ENCODE peak calls at places on chromosome 15, in seven cellular contexts. One of them, this sample, is unnamed.

GRCh38 chr15:92906563-92907081 is 6.5 kb downstream of the CHD2 start:
- DNase-seq in nucleus accumbens: no peak
- DNase-seq in ovary: no peak
- DNase-seq in stimulated activated CD4-positive, alpha-beta T cell treated with anti-CD3 and anti-CD28 coated beads, Interleukin-1b, Interleukin-23, amount 100 ng/mL, for 24 hours: peak
- DNase-seq in stimulated activated CD8-positive, alpha-beta memory T cell treated with anti-CD3 and anti-CD28 coated beads, Interleukin-4, amount 100 ng/mL, for 24 hours: no peak
- DNase-seq in left cardiac atrium: no peak
- DNase-seq in adipocyte: no peak
- DNase-seq in this sample: no peak

GRCh38 chr15:26179906-26180305 is 316.8 kb upstream of the ATP10A start:
- DNase-seq in nucleus accumbens: peak
- DNase-seq in ovary: no peak
- DNase-seq in stimulated activated CD4-positive, alpha-beta T cell treated with anti-CD3 and anti-CD28 coated beads, Interleukin-1b, Interleukin-23, amount 100 ng/mL, for 24 hours: no peak
- DNase-seq in stimulated activated CD8-positive, alpha-beta memory T cell treated with anti-CD3 and anti-CD28 coated beads, Interleukin-4, amount 100 ng/mL, for 24 hours: no peak
- DNase-seq in left cardiac atrium: peak
- DNase-seq in adipocyte: no peak
- DNase-seq in this sample: peak

GRCh38 chr15:66905954-66906353 is 159.4 kb upstream of the SMAD3 start:
- DNase-seq in nucleus accumbens: no peak
- DNase-seq in ovary: no peak
- DNase-seq in stimulated activated CD4-positive, alpha-beta T cell treated with anti-CD3 and anti-CD28 coated beads, Interleukin-1b, Interleukin-23, amount 100 ng/mL, for 24 hours: no peak
- DNase-seq in stimulated activated CD8-positive, alpha-beta memory T cell treated with anti-CD3 and anti-CD28 coated beads, Interleukin-4, amount 100 ng/mL, for 24 hours: no peak
- DNase-seq in left cardiac atrium: no peak
- DNase-seq in adipocyte: no peak
- DNase-seq in this sample: no peak

GRCh38 chr15:40282144-40282869 is 557 bp downstream of the ANKRD63 start:
- DNase-seq in nucleus accumbens: no peak
- DNase-seq in ovary: no peak
- DNase-seq in stimulated activated CD4-positive, alpha-beta T cell treated with anti-CD3 and anti-CD28 coated beads, Interleukin-1b, Interleukin-23, amount 100 ng/mL, for 24 hours: peak
- DNase-seq in stimulated activated CD8-positive, alpha-beta memory T cell treated with anti-CD3 and anti-CD28 coated beads, Interleukin-4, amount 100 ng/mL, for 24 hours: peak
- DNase-seq in left cardiac atrium: no peak
- DNase-seq in adipocyte: peak
- DNase-seq in this sample: no peak

GRCh38 chr15:40440300-40441011 is at the start of gene BAHD1:
- DNase-seq in nucleus accumbens: peak
- DNase-seq in ovary: peak
- DNase-seq in stimulated activated CD4-positive, alpha-beta T cell treated with anti-CD3 and anti-CD28 coated beads, Interleukin-1b, Interleukin-23, amount 100 ng/mL, for 24 hours: peak
- DNase-seq in stimulated activated CD8-positive, alpha-beta memory T cell treated with anti-CD3 and anti-CD28 coated beads, Interleukin-4, amount 100 ng/mL, for 24 hours: peak
- DNase-seq in left cardiac atrium: peak
- DNase-seq in adipocyte: peak
- DNase-seq in this sample: peak

GRCh38 chr15:64536244-64536836 is 76.0 kb downstream of the ZNF609 start:
- DNase-seq in nucleus accumbens: no peak
- DNase-seq in ovary: no peak
- DNase-seq in stimulated activated CD4-positive, alpha-beta T cell treated with anti-CD3 and anti-CD28 coated beads, Interleukin-1b, Interleukin-23, amount 100 ng/mL, for 24 hours: no peak
- DNase-seq in stimulated activated CD8-positive, alpha-beta memory T cell treated with anti-CD3 and anti-CD28 coated beads, Interleukin-4, amount 100 ng/mL, for 24 hours: no peak
- DNase-seq in left cardiac atrium: no peak
- DNase-seq in adipocyte: peak
- DNase-seq in this sample: no peak

GRCh38 chr15:64851503-64851840 is 9.8 kb downstream of the PLEKHO2 start:
- DNase-seq in nucleus accumbens: no peak
- DNase-seq in ovary: peak
- DNase-seq in stimulated activated CD4-positive, alpha-beta T cell treated with anti-CD3 and anti-CD28 coated beads, Interleukin-1b, Interleukin-23, amount 100 ng/mL, for 24 hours: no peak
- DNase-seq in stimulated activated CD8-positive, alpha-beta memory T cell treated with anti-CD3 and anti-CD28 coated beads, Interleukin-4, amount 100 ng/mL, for 24 hours: no peak
- DNase-seq in left cardiac atrium: no peak
- DNase-seq in adipocyte: peak
- DNase-seq in this sample: no peak

GRCh38 chr15:47968593-47968992 is 152.2 kb upstream of the SLC24A5 start:
- DNase-seq in nucleus accumbens: no peak
- DNase-seq in ovary: no peak
- DNase-seq in stimulated activated CD4-positive, alpha-beta T cell treated with anti-CD3 and anti-CD28 coated beads, Interleukin-1b, Interleukin-23, amount 100 ng/mL, for 24 hours: no peak
- DNase-seq in stimulated activated CD8-positive, alpha-beta memory T cell treated with anti-CD3 and anti-CD28 coated beads, Interleukin-4, amount 100 ng/mL, for 24 hours: no peak
- DNase-seq in left cardiac atrium: no peak
- DNase-seq in adipocyte: no peak
- DNase-seq in this sample: no peak

GRCh38 chr15:51828621-51829359 is 663 bp upstream of the TMOD3 start:
- DNase-seq in nucleus accumbens: no peak
- DNase-seq in ovary: no peak
- DNase-seq in stimulated activated CD4-positive, alpha-beta T cell treated with anti-CD3 and anti-CD28 coated beads, Interleukin-1b, Interleukin-23, amount 100 ng/mL, for 24 hours: no peak
- DNase-seq in stimulated activated CD8-positive, alpha-beta memory T cell treated with anti-CD3 and anti-CD28 coated beads, Interleukin-4, amount 100 ng/mL, for 24 hours: no peak
- DNase-seq in left cardiac atrium: no peak
- DNase-seq in adipocyte: no peak
- DNase-seq in this sample: no peak

GRCh38 chr15:70783610-70784021 is 20.3 kb upstream of the UACA start:
- DNase-seq in nucleus accumbens: no peak
- DNase-seq in ovary: no peak
- DNase-seq in stimulated activated CD4-positive, alpha-beta T cell treated with anti-CD3 and anti-CD28 coated beads, Interleukin-1b, Interleukin-23, amount 100 ng/mL, for 24 hours: no peak
- DNase-seq in stimulated activated CD8-positive, alpha-beta memory T cell treated with anti-CD3 and anti-CD28 coated beads, Interleukin-4, amount 100 ng/mL, for 24 hours: no peak
- DNase-seq in left cardiac atrium: no peak
- DNase-seq in adipocyte: peak
- DNase-seq in this sample: no peak

GRCh38 chr15:71463156-71463555 is 347.2 kb upstream of the NR2E3 start:
- DNase-seq in nucleus accumbens: no peak
- DNase-seq in ovary: no peak
- DNase-seq in stimulated activated CD4-positive, alpha-beta T cell treated with anti-CD3 and anti-CD28 coated beads, Interleukin-1b, Interleukin-23, amount 100 ng/mL, for 24 hours: no peak
- DNase-seq in stimulated activated CD8-positive, alpha-beta memory T cell treated with anti-CD3 and anti-CD28 coated beads, Interleukin-4, amount 100 ng/mL, for 24 hours: no peak
- DNase-seq in left cardiac atrium: no peak
- DNase-seq in adipocyte: no peak
- DNase-seq in this sample: no peak

GRCh38 chr15:85742186-85742751 is 52.5 kb downstream of the KLHL25 start:
- DNase-seq in nucleus accumbens: no peak
- DNase-seq in ovary: no peak
- DNase-seq in stimulated activated CD4-positive, alpha-beta T cell treated with anti-CD3 and anti-CD28 coated beads, Interleukin-1b, Interleukin-23, amount 100 ng/mL, for 24 hours: no peak
- DNase-seq in stimulated activated CD8-positive, alpha-beta memory T cell treated with anti-CD3 and anti-CD28 coated beads, Interleukin-4, amount 100 ng/mL, for 24 hours: no peak
- DNase-seq in left cardiac atrium: no peak
- DNase-seq in adipocyte: peak
- DNase-seq in this sample: no peak

GRCh38 chr15:72289597-72290325 is 17.4 kb upstream of the PARP6 start:
- DNase-seq in nucleus accumbens: no peak
- DNase-seq in ovary: no peak
- DNase-seq in stimulated activated CD4-positive, alpha-beta T cell treated with anti-CD3 and anti-CD28 coated beads, Interleukin-1b, Interleukin-23, amount 100 ng/mL, for 24 hours: no peak
- DNase-seq in stimulated activated CD8-positive, alpha-beta memory T cell treated with anti-CD3 and anti-CD28 coated beads, Interleukin-4, amount 100 ng/mL, for 24 hours: no peak
- DNase-seq in left cardiac atrium: no peak
- DNase-seq in adipocyte: no peak
- DNase-seq in this sample: no peak

GRCh38 chr15:48579945-48580671 is 65.4 kb downstream of the FBN1 start:
- DNase-seq in nucleus accumbens: no peak
- DNase-seq in ovary: no peak
- DNase-seq in stimulated activated CD4-positive, alpha-beta T cell treated with anti-CD3 and anti-CD28 coated beads, Interleukin-1b, Interleukin-23, amount 100 ng/mL, for 24 hours: no peak
- DNase-seq in stimulated activated CD8-positive, alpha-beta memory T cell treated with anti-CD3 and anti-CD28 coated beads, Interleukin-4, amount 100 ng/mL, for 24 hours: no peak
- DNase-seq in left cardiac atrium: no peak
- DNase-seq in adipocyte: peak
- DNase-seq in this sample: no peak

GRCh38 chr15:90557651-90558084 is 27.9 kb downstream of the CRTC3 start:
- DNase-seq in nucleus accumbens: peak
- DNase-seq in ovary: peak
- DNase-seq in stimulated activated CD4-positive, alpha-beta T cell treated with anti-CD3 and anti-CD28 coated beads, Interleukin-1b, Interleukin-23, amount 100 ng/mL, for 24 hours: no peak
- DNase-seq in stimulated activated CD8-positive, alpha-beta memory T cell treated with anti-CD3 and anti-CD28 coated beads, Interleukin-4, amount 100 ng/mL, for 24 hours: no peak
- DNase-seq in left cardiac atrium: peak
- DNase-seq in adipocyte: peak
- DNase-seq in this sample: no peak

GRCh38 chr15:85036716-85037115 is 55.1 kb downstream of the PDE8A start:
- DNase-seq in nucleus accumbens: peak
- DNase-seq in ovary: no peak
- DNase-seq in stimulated activated CD4-positive, alpha-beta T cell treated with anti-CD3 and anti-CD28 coated beads, Interleukin-1b, Interleukin-23, amount 100 ng/mL, for 24 hours: no peak
- DNase-seq in stimulated activated CD8-positive, alpha-beta memory T cell treated with anti-CD3 and anti-CD28 coated beads, Interleukin-4, amount 100 ng/mL, for 24 hours: no peak
- DNase-seq in left cardiac atrium: no peak
- DNase-seq in adipocyte: no peak
- DNase-seq in this sample: no peak

GRCh38 chr15:32687556-32687955 is 30.2 kb upstream of the GREM1 start:
- DNase-seq in nucleus accumbens: no peak
- DNase-seq in ovary: no peak
- DNase-seq in stimulated activated CD4-positive, alpha-beta T cell treated with anti-CD3 and anti-CD28 coated beads, Interleukin-1b, Interleukin-23, amount 100 ng/mL, for 24 hours: no peak
- DNase-seq in stimulated activated CD8-positive, alpha-beta memory T cell treated with anti-CD3 and anti-CD28 coated beads, Interleukin-4, amount 100 ng/mL, for 24 hours: no peak
- DNase-seq in left cardiac atrium: no peak
- DNase-seq in adipocyte: no peak
- DNase-seq in this sample: no peak

GRCh38 chr15:87949214-87949933 is 307.2 kb downstream of the NTRK3 start:
- DNase-seq in nucleus accumbens: no peak
- DNase-seq in ovary: no peak
- DNase-seq in stimulated activated CD4-positive, alpha-beta T cell treated with anti-CD3 and anti-CD28 coated beads, Interleukin-1b, Interleukin-23, amount 100 ng/mL, for 24 hours: no peak
- DNase-seq in stimulated activated CD8-positive, alpha-beta memory T cell treated with anti-CD3 and anti-CD28 coated beads, Interleukin-4, amount 100 ng/mL, for 24 hours: no peak
- DNase-seq in left cardiac atrium: no peak
- DNase-seq in adipocyte: no peak
- DNase-seq in this sample: no peak

GRCh38 chr15:57554063-57554820 is 37.5 kb upstream of the MYZAP start:
- DNase-seq in nucleus accumbens: no peak
- DNase-seq in ovary: no peak
- DNase-seq in stimulated activated CD4-positive, alpha-beta T cell treated with anti-CD3 and anti-CD28 coated beads, Interleukin-1b, Interleukin-23, amount 100 ng/mL, for 24 hours: no peak
- DNase-seq in stimulated activated CD8-positive, alpha-beta memory T cell treated with anti-CD3 and anti-CD28 coated beads, Interleukin-4, amount 100 ng/mL, for 24 hours: no peak
- DNase-seq in left cardiac atrium: peak
- DNase-seq in adipocyte: peak
- DNase-seq in this sample: no peak

GRCh38 chr15:64282701-64283100 is 73.3 kb downstream of the CSNK1G1 start:
- DNase-seq in nucleus accumbens: no peak
- DNase-seq in ovary: no peak
- DNase-seq in stimulated activated CD4-positive, alpha-beta T cell treated with anti-CD3 and anti-CD28 coated beads, Interleukin-1b, Interleukin-23, amount 100 ng/mL, for 24 hours: no peak
- DNase-seq in stimulated activated CD8-positive, alpha-beta memory T cell treated with anti-CD3 and anti-CD28 coated beads, Interleukin-4, amount 100 ng/mL, for 24 hours: no peak
- DNase-seq in left cardiac atrium: no peak
- DNase-seq in adipocyte: no peak
- DNase-seq in this sample: no peak

GRCh38 chr15:36358094-36358961 is 221.1 kb upstream of the CDIN1 start:
- DNase-seq in nucleus accumbens: no peak
- DNase-seq in ovary: no peak
- DNase-seq in stimulated activated CD4-positive, alpha-beta T cell treated with anti-CD3 and anti-CD28 coated beads, Interleukin-1b, Interleukin-23, amount 100 ng/mL, for 24 hours: no peak
- DNase-seq in stimulated activated CD8-positive, alpha-beta memory T cell treated with anti-CD3 and anti-CD28 coated beads, Interleukin-4, amount 100 ng/mL, for 24 hours: no peak
- DNase-seq in left cardiac atrium: no peak
- DNase-seq in adipocyte: peak
- DNase-seq in this sample: no peak

GRCh38 chr15:64893481-64894394 is 18.0 kb upstream of the ANKDD1A start:
- DNase-seq in nucleus accumbens: peak
- DNase-seq in ovary: peak
- DNase-seq in stimulated activated CD4-positive, alpha-beta T cell treated with anti-CD3 and anti-CD28 coated beads, Interleukin-1b, Interleukin-23, amount 100 ng/mL, for 24 hours: peak
- DNase-seq in stimulated activated CD8-positive, alpha-beta memory T cell treated with anti-CD3 and anti-CD28 coated beads, Interleukin-4, amount 100 ng/mL, for 24 hours: peak
- DNase-seq in left cardiac atrium: peak
- DNase-seq in adipocyte: peak
- DNase-seq in this sample: peak

GRCh38 chr15:101011582-101011981 is 92.4 kb downstream of the LRRK1 start:
- DNase-seq in nucleus accumbens: no peak
- DNase-seq in ovary: no peak
- DNase-seq in stimulated activated CD4-positive, alpha-beta T cell treated with anti-CD3 and anti-CD28 coated beads, Interleukin-1b, Interleukin-23, amount 100 ng/mL, for 24 hours: no peak
- DNase-seq in stimulated activated CD8-positive, alpha-beta memory T cell treated with anti-CD3 and anti-CD28 coated beads, Interleukin-4, amount 100 ng/mL, for 24 hours: no peak
- DNase-seq in left cardiac atrium: no peak
- DNase-seq in adipocyte: no peak
- DNase-seq in this sample: no peak

GRCh38 chr15:85494035-85494793 is 113.8 kb downstream of the AKAP13 start:
- DNase-seq in nucleus accumbens: no peak
- DNase-seq in ovary: no peak
- DNase-seq in stimulated activated CD4-positive, alpha-beta T cell treated with anti-CD3 and anti-CD28 coated beads, Interleukin-1b, Interleukin-23, amount 100 ng/mL, for 24 hours: no peak
- DNase-seq in stimulated activated CD8-positive, alpha-beta memory T cell treated with anti-CD3 and anti-CD28 coated beads, Interleukin-4, amount 100 ng/mL, for 24 hours: no peak
- DNase-seq in left cardiac atrium: no peak
- DNase-seq in adipocyte: peak
- DNase-seq in this sample: no peak

GRCh38 chr15:29040367-29040745 is 154.6 kb downstream of the APBA2 start:
- DNase-seq in nucleus accumbens: no peak
- DNase-seq in ovary: no peak
- DNase-seq in stimulated activated CD4-positive, alpha-beta T cell treated with anti-CD3 and anti-CD28 coated beads, Interleukin-1b, Interleukin-23, amount 100 ng/mL, for 24 hours: no peak
- DNase-seq in stimulated activated CD8-positive, alpha-beta memory T cell treated with anti-CD3 and anti-CD28 coated beads, Interleukin-4, amount 100 ng/mL, for 24 hours: no peak
- DNase-seq in left cardiac atrium: no peak
- DNase-seq in adipocyte: peak
- DNase-seq in this sample: no peak

GRCh38 chr15:31977812-31978662 is 52.3 kb upstream of the CHRNA7 start:
- DNase-seq in nucleus accumbens: peak
- DNase-seq in ovary: peak
- DNase-seq in stimulated activated CD4-positive, alpha-beta T cell treated with anti-CD3 and anti-CD28 coated beads, Interleukin-1b, Interleukin-23, amount 100 ng/mL, for 24 hours: peak
- DNase-seq in stimulated activated CD8-positive, alpha-beta memory T cell treated with anti-CD3 and anti-CD28 coated beads, Interleukin-4, amount 100 ng/mL, for 24 hours: peak
- DNase-seq in left cardiac atrium: peak
- DNase-seq in adipocyte: peak
- DNase-seq in this sample: no peak

GRCh38 chr15:100831466-100831865 is 48.2 kb upstream of the ALDH1A3 start:
- DNase-seq in nucleus accumbens: no peak
- DNase-seq in ovary: no peak
- DNase-seq in stimulated activated CD4-positive, alpha-beta T cell treated with anti-CD3 and anti-CD28 coated beads, Interleukin-1b, Interleukin-23, amount 100 ng/mL, for 24 hours: no peak
- DNase-seq in stimulated activated CD8-positive, alpha-beta memory T cell treated with anti-CD3 and anti-CD28 coated beads, Interleukin-4, amount 100 ng/mL, for 24 hours: no peak
- DNase-seq in left cardiac atrium: no peak
- DNase-seq in adipocyte: no peak
- DNase-seq in this sample: no peak

GRCh38 chr15:74541494-74542191 is 623 bp downstream of the ARID3B start:
- DNase-seq in nucleus accumbens: peak
- DNase-seq in ovary: peak
- DNase-seq in stimulated activated CD4-positive, alpha-beta T cell treated with anti-CD3 and anti-CD28 coated beads, Interleukin-1b, Interleukin-23, amount 100 ng/mL, for 24 hours: peak
- DNase-seq in stimulated activated CD8-positive, alpha-beta memory T cell treated with anti-CD3 and anti-CD28 coated beads, Interleukin-4, amount 100 ng/mL, for 24 hours: peak
- DNase-seq in left cardiac atrium: peak
- DNase-seq in adipocyte: peak
- DNase-seq in this sample: no peak

GRCh38 chr15:59825926-59826325 is 136.8 kb upstream of the BNIP2 start:
- DNase-seq in nucleus accumbens: no peak
- DNase-seq in ovary: no peak
- DNase-seq in stimulated activated CD4-positive, alpha-beta T cell treated with anti-CD3 and anti-CD28 coated beads, Interleukin-1b, Interleukin-23, amount 100 ng/mL, for 24 hours: no peak
- DNase-seq in stimulated activated CD8-positive, alpha-beta memory T cell treated with anti-CD3 and anti-CD28 coated beads, Interleukin-4, amount 100 ng/mL, for 24 hours: no peak
- DNase-seq in left cardiac atrium: no peak
- DNase-seq in adipocyte: no peak
- DNase-seq in this sample: no peak

GRCh38 chr15:63968122-63968524 is 78.2 kb downstream of the DAPK2 start:
- DNase-seq in nucleus accumbens: no peak
- DNase-seq in ovary: no peak
- DNase-seq in stimulated activated CD4-positive, alpha-beta T cell treated with anti-CD3 and anti-CD28 coated beads, Interleukin-1b, Interleukin-23, amount 100 ng/mL, for 24 hours: no peak
- DNase-seq in stimulated activated CD8-positive, alpha-beta memory T cell treated with anti-CD3 and anti-CD28 coated beads, Interleukin-4, amount 100 ng/mL, for 24 hours: no peak
- DNase-seq in left cardiac atrium: no peak
- DNase-seq in adipocyte: no peak
- DNase-seq in this sample: no peak

GRCh38 chr15:95291878-95292472 is 1038.5 kb upstream of the NR2F2 start:
- DNase-seq in nucleus accumbens: no peak
- DNase-seq in ovary: no peak
- DNase-seq in stimulated activated CD4-positive, alpha-beta T cell treated with anti-CD3 and anti-CD28 coated beads, Interleukin-1b, Interleukin-23, amount 100 ng/mL, for 24 hours: no peak
- DNase-seq in stimulated activated CD8-positive, alpha-beta memory T cell treated with anti-CD3 and anti-CD28 coated beads, Interleukin-4, amount 100 ng/mL, for 24 hours: no peak
- DNase-seq in left cardiac atrium: no peak
- DNase-seq in adipocyte: peak
- DNase-seq in this sample: no peak

This sample was measured in esophagus muscularis mucosa.